ENCODE peak calls at places on chromosomes 6 and 20, in four cellular contexts. V is NCI-H69; R is stimulated activated CD4-positive, alpha-beta T cell treated with anti-CD3 and anti-CD28 coated beads, Interleukin-4, amount 100 ng/mL, for 48 hours; H is activated naive CD8-positive, alpha-beta T cell treated with anti-CD3 and anti-CD28 coated beads, Interleukin-2, amount 50 U/mL, for 16 hours. D is an unnamed sample.

GRCh38 chr20:30594112-30594511 is 663.4 kb upstream of the DEFB115 start:
- DNase-seq in H (no peak), R (no peak), V (no peak), D (no peak)

GRCh38 chr6:56527934-56528333 is 114.8 kb downstream of the DST start:
- DNase-seq in H (no peak), R (no peak), V (no peak), D (no peak)

GRCh38 chr20:62368629-62369507 is 1.8 kb upstream of the LAMA5 start:
- DNase-seq in H (no peak), R (no peak), V (no peak), D (no peak)

GRCh38 chr6:158819213-158819976 is at the start of gene EZR:
- DNase-seq in R (peak), H (peak), V (peak), D (peak)

GRCh38 chr6:52076791-52077179 is 10.6 kb downstream of the PKHD1 start:
- DNase-seq in H (no peak), V (no peak), R (no peak), D (no peak)

GRCh38 chr6:159807150-159807859 is 7.2 kb downstream of the PNLDC1 start:
- DNase-seq in H (no peak), V (no peak), R (no peak), D (no peak)

GRCh38 chr6:116536216-116536621 is 9.3 kb downstream of the TRAPPC3L start:
- DNase-seq in R (no peak), H (no peak), V (peak), D (no peak)

GRCh38 chr6:30800876-30801275 is 56.5 kb upstream of the IER3 start:
- DNase-seq in V (no peak), R (no peak), H (no peak), D (no peak)

GRCh38 chr6:31877651-31878161 is 1.1 kb downstream of the SLC44A4 start:
- DNase-seq in V (peak), H (no peak), R (no peak), D (no peak)